ENCODE peak calls at places on chromosomes 16 and 17, in four cellular contexts. Q is K562, K is WTC11, M is HepG2. H is an unnamed sample.

GRCh38 chr16:54284319-54284930 is 2.2 kb downstream of the IRX3 start:
- DNase-seq in Q (no peak), K (peak), M (no peak), H (no peak)

GRCh38 chr17:4492762-4493561 is 5.7 kb upstream of the SPNS2 start:
- DNase-seq in Q (peak), K (peak), M (peak), H (peak)

GRCh38 chr17:6495450-6496115 is 51.3 kb downstream of the PIMREG start:
- DNase-seq in Q (no peak), K (no peak), M (no peak), H (no peak)

GRCh38 chr17:19703776-19704371 is 12.5 kb downstream of the SLC47A2 start:
- DNase-seq in Q (no peak), K (no peak), M (peak), H (no peak)

GRCh38 chr17:76268991-76269981 is 4.1 kb downstream of the UBALD2 start:
- DNase-seq in Q (peak), K (no peak), M (no peak), H (no peak)

GRCh38 chr16:13148836-13149235 is 247.4 kb downstream of the SHISA9 start:
- DNase-seq in Q (no peak), K (no peak), M (no peak), H (peak)

GRCh38 chr17:40598928-40599627 is 33.8 kb upstream of the CCR7 start:
- DNase-seq in Q (no peak), K (no peak), M (no peak), H (no peak)

GRCh38 chr17:69179227-69179952 is 37.7 kb upstream of the ABCA6 start:
- DNase-seq in Q (no peak), K (no peak), M (no peak), H (no peak)

GRCh38 chr17:71057448-71057847 is 888.1 kb downstream of the KCNJ2 start:
- DNase-seq in Q (no peak), K (no peak), M (no peak), H (no peak)

GRCh38 chr17:76974721-76975120 is 106.5 kb downstream of the MGAT5B start:
- DNase-seq in Q (no peak), K (no peak), M (no peak), H (no peak)

GRCh38 chr16:46748775-46749705 is 896 bp upstream of the MYLK3 start:
- DNase-seq in Q (peak), K (no peak), M (no peak), H (no peak)

GRCh38 chr16:30533146-30533522 is 1.5 kb downstream of the ZNF747 start:
- DNase-seq in Q (no peak), K (no peak), M (no peak), H (no peak)

GRCh38 chr17:42180922-42181850 is at the start of gene KCNH4:
- DNase-seq in Q (peak), K (peak), M (peak), H (peak)

GRCh38 chr17:10790491-10791401 is 13.2 kb downstream of the TMEM238L start:
- DNase-seq in Q (peak), K (no peak), M (no peak), H (no peak)

GRCh38 chr16:27852681-27853080 is 210.8 kb downstream of the GSG1L start:
- DNase-seq in Q (no peak), K (no peak), M (no peak), H (no peak)

GRCh38 chr16:30446203-30446595 is 525 bp upstream of the SEPHS2 start:
- DNase-seq in Q (no peak), K (no peak), M (no peak), H (no peak)

GRCh38 chr17:72421128-72422092 is 300.6 kb downstream of the SOX9 start:
- DNase-seq in Q (peak), K (no peak), M (peak), H (peak)

GRCh38 chr16:61792194-61792904 is 243.9 kb downstream of the CDH8 start:
- DNase-seq in Q (no peak), K (no peak), M (no peak), H (peak)

GRCh38 chr17:31595076-31595475 is 203.6 kb downstream of the RAB11FIP4 start:
- DNase-seq in Q (no peak), K (no peak), M (no peak), H (no peak)

GRCh38 chr17:27340575-27340974 is 46.7 kb downstream of the WSB1 start:
- DNase-seq in Q (no peak), K (no peak), M (no peak), H (no peak)

GRCh38 chr17:80942360-80943345 is 49.0 kb upstream of the CHMP6 start:
- DNase-seq in Q (no peak), K (peak), M (no peak), H (no peak)

GRCh38 chr16:533391-534088 is 6.0 kb downstream of the CAPN15 start:
- DNase-seq in Q (no peak), K (peak), M (peak), H (no peak)
- TF ChIP-seq NR3C1 in Q (no peak), K (no peak), M (no peak), H (no peak)

GRCh38 chr16:2857451-2858244 is at the start of gene PRSS22:
- DNase-seq in Q (no peak), K (peak), M (no peak), H (no peak)

GRCh38 chr16:2859686-2860265 is 1.8 kb upstream of the PRSS22 start:
- DNase-seq in Q (no peak), K (no peak), M (no peak), H (no peak)

GRCh38 chr16:2856686-2857450 is 1.1 kb downstream of the PRSS22 start:
- DNase-seq in Q (no peak), K (no peak), M (no peak), H (no peak)

GRCh38 chr16:2856061-2856670 is 1.8 kb downstream of the PRSS22 start:
- DNase-seq in Q (peak), K (peak), M (no peak), H (peak)

DNA sequence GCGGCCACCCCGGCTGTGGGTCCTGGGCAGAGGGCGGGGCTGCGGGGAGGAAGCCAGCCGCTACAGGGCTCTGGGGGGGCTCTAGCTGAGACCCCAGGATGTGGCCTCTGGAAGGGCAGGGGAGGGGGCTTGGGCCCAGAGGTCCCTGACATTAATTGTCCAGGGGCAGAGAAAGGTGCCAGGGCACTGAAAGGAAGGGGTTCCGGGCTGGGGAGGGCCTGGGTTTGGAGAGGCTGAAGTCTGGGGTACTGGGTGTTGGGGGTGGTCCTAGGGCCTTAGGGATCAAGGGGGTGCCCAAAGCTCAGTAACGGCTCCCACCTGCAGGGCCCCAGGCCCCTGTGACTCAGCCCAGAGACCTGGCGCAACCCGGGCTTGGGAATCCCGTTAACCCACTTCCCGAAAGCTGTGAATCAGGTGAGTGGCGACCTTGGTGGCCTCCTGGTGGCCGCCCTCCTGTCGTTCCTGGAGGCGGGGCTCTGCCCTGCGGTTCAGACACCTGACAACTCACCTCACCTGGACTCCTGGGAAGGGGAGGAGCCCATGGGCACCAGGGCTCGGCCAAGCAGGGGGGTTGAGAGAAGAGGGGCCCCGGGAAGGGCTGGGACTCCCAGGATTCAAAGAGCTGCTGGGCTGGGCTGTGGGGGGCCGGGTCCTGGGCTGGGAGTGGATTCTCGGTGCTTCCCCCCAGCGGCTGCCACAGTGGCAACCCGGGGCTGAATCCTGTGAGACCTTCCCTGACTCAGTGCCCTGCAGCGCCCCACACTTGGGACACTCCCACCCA is 465 bp upstream of the PRSS22 start:
- DNase-seq in Q (no peak), K (peak), M (no peak), H (no peak)
- TF ChIP-seq NR3C1 in Q (no peak), K (no peak), M (no peak), H (no peak)

DNA sequence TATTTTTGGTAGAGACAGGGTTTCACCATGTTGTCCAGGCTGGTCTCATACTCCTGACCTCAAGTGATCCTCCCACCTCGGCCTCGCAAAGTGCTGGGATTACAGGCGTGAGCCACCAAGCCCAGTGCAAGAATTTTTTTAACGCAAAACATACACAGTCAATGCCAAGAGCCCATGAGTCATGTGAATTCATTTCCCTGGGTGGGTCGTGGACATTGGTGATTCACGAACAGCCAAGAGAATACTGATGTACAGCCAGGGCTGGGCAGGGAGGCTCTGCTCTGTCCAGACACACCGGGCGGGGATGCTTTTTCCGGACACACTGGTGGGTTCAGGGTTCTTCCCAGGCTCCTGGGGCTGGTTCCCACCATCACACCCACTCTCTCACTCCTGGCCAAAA is 17.7 kb downstream of the SLC38A8 start:
- DNase-seq in Q (no peak), K (no peak), M (no peak), H (no peak)
- TF ChIP-seq NR3C1 in Q (no peak), K (no peak), M (no peak), H (no peak)

GRCh38 chr16:87661561-87661960 is 59.3 kb downstream of the JPH3 start:
- DNase-seq in Q (peak), K (peak), M (peak), H (peak)
- TF ChIP-seq NR3C1 in Q (no peak), K (no peak), M (no peak), H (no peak)